ENCODE peak calls at places on chromosomes 5 and 9, in eight cellular contexts. One of them, this sample, is unnamed.

GRCh38 chr5:169945831-169946261 is 34.4 kb downstream of the INSYN2B start:
- DNase-seq in IMR-90: peak; percentile 95
- DNase-seq in WTC11: peak; percentile 16
- DNase-seq in WERI-Rb-1: no peak
- DNase-seq in cardiac fibroblast: peak; percentile 99
- DNase-seq in fibroblast of the aortic adventitia: peak; percentile 95
- DNase-seq in pancreas: no peak
- DNase-seq in heart left ventricle: no peak
- DNase-seq in this sample: no peak

GRCh38 chr9:125317704-125318103 is 56.1 kb downstream of the GAPVD1 start:
- DNase-seq in IMR-90: no peak
- DNase-seq in WTC11: no peak
- DNase-seq in WERI-Rb-1: no peak
- DNase-seq in cardiac fibroblast: no peak
- DNase-seq in fibroblast of the aortic adventitia: no peak
- DNase-seq in pancreas: no peak
- DNase-seq in heart left ventricle: no peak
- DNase-seq in this sample: no peak

GRCh38 chr9:111566234-111566633 is 33.2 kb downstream of the PTGR1 start:
- DNase-seq in IMR-90: no peak
- DNase-seq in WTC11: no peak
- DNase-seq in WERI-Rb-1: no peak
- DNase-seq in cardiac fibroblast: peak; percentile 45
- DNase-seq in fibroblast of the aortic adventitia: peak; percentile 10
- DNase-seq in pancreas: no peak
- DNase-seq in heart left ventricle: no peak
- DNase-seq in this sample: peak; percentile 74

GRCh38 chr9:121566401-121567141 is 66.9 kb upstream of the GGTA1 start:
- DNase-seq in IMR-90: peak; percentile 79
- DNase-seq in WTC11: no peak
- DNase-seq in WERI-Rb-1: peak; percentile 70
- DNase-seq in cardiac fibroblast: peak; percentile 44
- DNase-seq in fibroblast of the aortic adventitia: peak; percentile 60
- DNase-seq in pancreas: no peak
- DNase-seq in heart left ventricle: peak; percentile 79
- DNase-seq in this sample: no peak

GRCh38 chr9:6183227-6183551 is 32.4 kb upstream of the IL33 start:
- DNase-seq in IMR-90: no peak
- DNase-seq in WTC11: no peak
- DNase-seq in WERI-Rb-1: no peak
- DNase-seq in cardiac fibroblast: no peak
- DNase-seq in fibroblast of the aortic adventitia: no peak
- DNase-seq in pancreas: no peak
- DNase-seq in heart left ventricle: no peak
- DNase-seq in this sample: no peak

GRCh38 chr9:97527626-97528528 is 26.4 kb downstream of the TMOD1 start:
- DNase-seq in IMR-90: no peak
- DNase-seq in WTC11: peak; percentile 47
- DNase-seq in WERI-Rb-1: no peak
- DNase-seq in cardiac fibroblast: no peak
- DNase-seq in fibroblast of the aortic adventitia: no peak
- DNase-seq in pancreas: no peak
- DNase-seq in heart left ventricle: no peak
- DNase-seq in this sample: no peak

GRCh38 chr9:124215551-124215910 is 42.2 kb upstream of the NEK6 start:
- DNase-seq in IMR-90: no peak
- DNase-seq in WTC11: no peak
- DNase-seq in WERI-Rb-1: no peak
- DNase-seq in cardiac fibroblast: no peak
- DNase-seq in fibroblast of the aortic adventitia: no peak
- DNase-seq in pancreas: no peak
- DNase-seq in heart left ventricle: no peak
- DNase-seq in this sample: no peak

GRCh38 chr5:179263391-179264052 is 81.7 kb downstream of the ADAMTS2 start:
- DNase-seq in IMR-90: no peak
- DNase-seq in WTC11: peak; percentile 8
- DNase-seq in WERI-Rb-1: no peak
- DNase-seq in cardiac fibroblast: no peak
- DNase-seq in fibroblast of the aortic adventitia: no peak
- DNase-seq in pancreas: no peak
- DNase-seq in heart left ventricle: peak; percentile 60
- DNase-seq in this sample: no peak

GRCh38 chr9:132125944-132126720 is 35.7 kb upstream of the NTNG2 start:
- DNase-seq in IMR-90: no peak
- DNase-seq in WTC11: no peak
- DNase-seq in WERI-Rb-1: no peak
- DNase-seq in cardiac fibroblast: no peak
- DNase-seq in fibroblast of the aortic adventitia: no peak
- DNase-seq in pancreas: no peak
- DNase-seq in heart left ventricle: no peak
- DNase-seq in this sample: no peak

GRCh38 chr5:177382423-177383029 is 1.7 kb upstream of the SLC34A1 start:
- DNase-seq in IMR-90: peak; percentile 18
- DNase-seq in WTC11: peak; percentile 46
- DNase-seq in WERI-Rb-1: no peak
- DNase-seq in cardiac fibroblast: peak; percentile 65
- DNase-seq in fibroblast of the aortic adventitia: peak; percentile 48
- DNase-seq in pancreas: peak; percentile 52
- DNase-seq in heart left ventricle: no peak
- DNase-seq in this sample: no peak

GRCh38 chr5:138900281-138900965 is 25.3 kb upstream of the LRRTM2 start:
- DNase-seq in IMR-90: peak; percentile 75
- DNase-seq in WTC11: no peak
- DNase-seq in WERI-Rb-1: no peak
- DNase-seq in cardiac fibroblast: peak; percentile 26
- DNase-seq in fibroblast of the aortic adventitia: peak; percentile 19
- DNase-seq in pancreas: no peak
- DNase-seq in heart left ventricle: no peak
- DNase-seq in this sample: no peak

GRCh38 chr5:58497956-58498942 is 7.0 kb downstream of the GAPT start:
- DNase-seq in IMR-90: peak; percentile 41
- DNase-seq in WTC11: peak; percentile 66
- DNase-seq in WERI-Rb-1: peak; percentile 48
- DNase-seq in cardiac fibroblast: peak; percentile 62
- DNase-seq in fibroblast of the aortic adventitia: peak; percentile 53
- DNase-seq in pancreas: peak; percentile 10
- DNase-seq in heart left ventricle: no peak
- DNase-seq in this sample: no peak

DNA sequence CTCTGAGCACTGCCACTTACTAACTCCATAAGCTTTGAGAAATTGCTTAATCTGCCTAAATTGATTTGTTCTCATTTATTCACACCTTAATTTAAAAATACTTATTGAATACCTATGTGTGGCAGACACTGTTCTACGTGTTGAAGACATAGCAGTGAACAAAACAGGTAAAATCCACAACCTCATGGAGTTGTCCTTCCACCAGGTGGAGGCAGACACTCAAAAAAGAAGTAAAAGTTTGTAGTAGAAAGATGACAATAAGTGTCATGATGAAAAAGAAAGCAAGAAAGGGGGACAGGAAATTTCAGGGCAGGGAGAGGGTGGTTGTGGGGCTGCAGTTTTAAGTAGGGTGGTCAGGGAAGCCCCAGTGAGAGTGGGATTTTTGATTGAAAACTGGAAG is 94.9 kb downstream of the SREK1 start:
- DNase-seq in IMR-90: no peak
- DNase-seq in WTC11: no peak
- DNase-seq in WERI-Rb-1: no peak
- DNase-seq in cardiac fibroblast: peak; percentile 7
- DNase-seq in fibroblast of the aortic adventitia: no peak
- DNase-seq in pancreas: no peak
- DNase-seq in heart left ventricle: no peak
- DNase-seq in this sample: no peak
- TF ChIP-seq CTCF in IMR-90: peak; percentile 13
- TF ChIP-seq CTCF in WTC11: no peak
- TF ChIP-seq CTCF in WERI-Rb-1: peak; percentile 38
- TF ChIP-seq CTCF in cardiac fibroblast: peak; percentile 12
- TF ChIP-seq CTCF in fibroblast of the aortic adventitia: no peak
- TF ChIP-seq CTCF in pancreas: no peak
- TF ChIP-seq CTCF in heart left ventricle: peak; percentile 20
- TF ChIP-seq CTCF in this sample: peak; percentile 12

GRCh38 chr5:167552356-167552755 is 739.1 kb upstream of the WWC1 start:
- DNase-seq in IMR-90: no peak
- DNase-seq in WTC11: no peak
- DNase-seq in WERI-Rb-1: no peak
- DNase-seq in cardiac fibroblast: no peak
- DNase-seq in fibroblast of the aortic adventitia: no peak
- DNase-seq in pancreas: no peak
- DNase-seq in heart left ventricle: no peak
- DNase-seq in this sample: no peak

GRCh38 chr5:167554564-167555254 is 736.7 kb upstream of the WWC1 start:
- DNase-seq in IMR-90: no peak
- DNase-seq in WTC11: no peak
- DNase-seq in WERI-Rb-1: no peak
- DNase-seq in cardiac fibroblast: no peak
- DNase-seq in fibroblast of the aortic adventitia: no peak
- DNase-seq in pancreas: no peak
- DNase-seq in heart left ventricle: no peak
- DNase-seq in this sample: no peak

DNA sequence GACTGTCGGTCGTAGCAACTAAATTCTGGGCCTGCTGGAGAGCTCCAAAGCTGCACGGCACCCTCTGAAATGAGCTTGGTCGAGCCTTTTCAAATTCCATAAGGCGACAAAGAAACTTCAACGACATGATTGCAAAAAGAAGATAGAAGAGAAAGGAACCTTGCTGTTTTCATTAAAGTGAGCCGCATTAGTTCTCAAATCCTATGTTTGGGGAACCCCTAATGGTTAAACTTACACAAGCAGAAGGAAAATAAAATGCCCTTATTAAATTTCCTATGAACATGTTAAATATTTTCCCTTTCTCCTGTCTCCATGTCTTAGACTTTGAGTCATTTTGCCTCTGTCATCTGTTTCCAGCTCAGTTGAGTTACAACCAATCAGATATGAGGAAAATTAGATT is 735.7 kb upstream of the WWC1 start:
- DNase-seq in IMR-90: no peak
- DNase-seq in WTC11: no peak
- DNase-seq in WERI-Rb-1: no peak
- DNase-seq in cardiac fibroblast: no peak
- DNase-seq in fibroblast of the aortic adventitia: no peak
- DNase-seq in pancreas: no peak
- DNase-seq in heart left ventricle: no peak
- DNase-seq in this sample: no peak
- TF ChIP-seq CTCF in IMR-90: no peak
- TF ChIP-seq CTCF in WTC11: no peak
- TF ChIP-seq CTCF in WERI-Rb-1: no peak
- TF ChIP-seq CTCF in cardiac fibroblast: no peak
- TF ChIP-seq CTCF in fibroblast of the aortic adventitia: no peak
- TF ChIP-seq CTCF in pancreas: no peak
- TF ChIP-seq CTCF in heart left ventricle: no peak
- TF ChIP-seq CTCF in this sample: no peak

GRCh38 chr5:168291961-168292782 is 727 bp downstream of the WWC1 start:
- DNase-seq in IMR-90: peak; percentile 43
- DNase-seq in WTC11: peak; percentile 67
- DNase-seq in WERI-Rb-1: peak; percentile 67
- DNase-seq in cardiac fibroblast: peak; percentile 19
- DNase-seq in fibroblast of the aortic adventitia: no peak
- DNase-seq in pancreas: peak; percentile 40
- DNase-seq in heart left ventricle: no peak
- DNase-seq in this sample: no peak

GRCh38 chr5:168298949-168299348 is 7.5 kb downstream of the WWC1 start:
- DNase-seq in IMR-90: no peak
- DNase-seq in WTC11: no peak
- DNase-seq in WERI-Rb-1: no peak
- DNase-seq in cardiac fibroblast: no peak
- DNase-seq in fibroblast of the aortic adventitia: no peak
- DNase-seq in pancreas: no peak
- DNase-seq in heart left ventricle: no peak
- DNase-seq in this sample: no peak

GRCh38 chr5:168296687-168297086 is 5.2 kb downstream of the WWC1 start:
- DNase-seq in IMR-90: no peak
- DNase-seq in WTC11: no peak
- DNase-seq in WERI-Rb-1: no peak
- DNase-seq in cardiac fibroblast: no peak
- DNase-seq in fibroblast of the aortic adventitia: no peak
- DNase-seq in pancreas: no peak
- DNase-seq in heart left ventricle: no peak
- DNase-seq in this sample: no peak

GRCh38 chr5:168292783-168293696 is 1.6 kb downstream of the WWC1 start:
- DNase-seq in IMR-90: no peak
- DNase-seq in WTC11: peak; percentile 26
- DNase-seq in WERI-Rb-1: peak; percentile 26
- DNase-seq in cardiac fibroblast: no peak
- DNase-seq in fibroblast of the aortic adventitia: no peak
- DNase-seq in pancreas: no peak
- DNase-seq in heart left ventricle: no peak
- DNase-seq in this sample: no peak

DNA sequence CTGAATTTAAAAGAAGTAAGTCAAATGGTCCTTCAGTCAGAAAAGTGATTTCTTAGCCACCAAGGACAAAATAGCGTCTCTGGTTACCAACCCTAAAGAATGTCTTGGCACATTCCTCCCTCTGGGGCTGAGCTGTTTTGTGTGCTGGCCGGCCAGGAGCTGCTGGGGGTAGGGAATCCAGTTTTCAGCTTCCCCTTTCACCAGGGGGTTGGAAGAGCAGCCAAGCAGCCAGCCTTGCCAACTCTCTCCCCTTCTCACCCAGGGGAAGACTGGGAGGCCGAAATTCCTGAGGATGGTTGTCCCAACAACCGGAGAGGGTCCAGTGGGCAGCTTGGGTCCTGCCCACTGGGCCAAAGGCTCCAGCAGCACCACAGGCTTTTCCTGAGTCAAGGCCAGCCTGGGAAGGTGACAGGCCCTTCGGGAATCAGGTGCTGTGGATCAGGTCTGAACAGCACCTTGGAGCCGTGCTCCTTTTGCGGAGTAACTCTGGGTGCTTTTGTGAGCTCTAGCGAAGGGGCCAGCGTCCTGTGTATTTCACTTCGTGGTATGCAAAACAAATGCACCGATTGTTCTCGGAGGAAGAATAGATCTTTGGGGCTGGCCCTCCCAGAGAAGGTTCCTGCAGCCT is 4.2 kb downstream of the WWC1 start:
- DNase-seq in IMR-90: peak; percentile 82
- DNase-seq in WTC11: peak; percentile 75
- DNase-seq in WERI-Rb-1: no peak
- DNase-seq in cardiac fibroblast: peak; percentile 87
- DNase-seq in fibroblast of the aortic adventitia: peak; percentile 63
- DNase-seq in pancreas: peak; percentile 74
- DNase-seq in heart left ventricle: no peak
- DNase-seq in this sample: no peak
- TF ChIP-seq CTCF in IMR-90: peak; percentile 78
- TF ChIP-seq CTCF in WTC11: peak; percentile 16
- TF ChIP-seq CTCF in WERI-Rb-1: peak; percentile 26
- TF ChIP-seq CTCF in cardiac fibroblast: peak; percentile 43
- TF ChIP-seq CTCF in fibroblast of the aortic adventitia: peak; percentile 67
- TF ChIP-seq CTCF in pancreas: no peak
- TF ChIP-seq CTCF in heart left ventricle: no peak
- TF ChIP-seq CTCF in this sample: peak; percentile 68

GRCh38 chr9:136769710-136770191 is 5.4 kb upstream of the LCN15 start:
- DNase-seq in IMR-90: no peak
- DNase-seq in WTC11: peak; percentile 82
- DNase-seq in WERI-Rb-1: peak; percentile 76
- DNase-seq in cardiac fibroblast: no peak
- DNase-seq in fibroblast of the aortic adventitia: no peak
- DNase-seq in pancreas: no peak
- DNase-seq in heart left ventricle: no peak
- DNase-seq in this sample: no peak
- TF ChIP-seq CTCF in IMR-90: peak; percentile 45
- TF ChIP-seq CTCF in WTC11: peak; percentile 51
- TF ChIP-seq CTCF in WERI-Rb-1: peak; percentile 85
- TF ChIP-seq CTCF in cardiac fibroblast: peak; percentile 57
- TF ChIP-seq CTCF in fibroblast of the aortic adventitia: peak; percentile 63
- TF ChIP-seq CTCF in pancreas: peak; percentile 22
- TF ChIP-seq CTCF in heart left ventricle: peak; percentile 44
- TF ChIP-seq CTCF in this sample: peak; percentile 50

This sample was measured in osteocyte.